ENCODE peak calls at places on chromosomes 4 and X, in seven cellular contexts. One of them, this sample, is unnamed. For H3K36me3, the result is how much of the 10 kb centered on the place peaks cover.

GRCh38 chr4:23889368-23889767 is 479 bp downstream of the PPARGC1A start:
- DNase-seq in Peyer's patch: no peak
- DNase-seq in testis: no peak
- DNase-seq in CD4-positive, CD25-positive, alpha-beta regulatory T cell: no peak
- DNase-seq in A673: no peak
- DNase-seq in IMR-90: no peak
- DNase-seq in astrocyte: no peak
- DNase-seq in this sample: no peak

GRCh38 chrX:9842541-9842940 is 56.3 kb downstream of the SHROOM2 start:
- DNase-seq in CD4-positive, CD25-positive, alpha-beta regulatory T cell: no peak
- DNase-seq in A673: no peak
- DNase-seq in testis: no peak
- DNase-seq in Peyer's patch: no peak
- DNase-seq in IMR-90: no peak
- DNase-seq in astrocyte: no peak
- DNase-seq in this sample: no peak

GRCh38 chrX:111103246-111103645 is 7.3 kb downstream of the PAK3 start:
- DNase-seq in A673: no peak
- DNase-seq in Peyer's patch: no peak
- DNase-seq in CD4-positive, CD25-positive, alpha-beta regulatory T cell: no peak
- DNase-seq in testis: peak
- DNase-seq in IMR-90: no peak
- DNase-seq in astrocyte: no peak
- DNase-seq in this sample: no peak

GRCh38 chrX:55839480-55839879 is 121.9 kb downstream of the RRAGB start:
- DNase-seq in astrocyte: no peak
- DNase-seq in Peyer's patch: peak
- DNase-seq in CD4-positive, CD25-positive, alpha-beta regulatory T cell: no peak
- DNase-seq in IMR-90: no peak
- DNase-seq in A673: no peak
- DNase-seq in testis: no peak
- DNase-seq in this sample: no peak

GRCh38 chrX:39984191-39984956 is 113.4 kb downstream of the BCOR start:
- DNase-seq in Peyer's patch: no peak
- DNase-seq in testis: no peak
- DNase-seq in CD4-positive, CD25-positive, alpha-beta regulatory T cell: no peak
- DNase-seq in IMR-90: peak
- DNase-seq in A673: no peak
- DNase-seq in astrocyte: peak
- DNase-seq in this sample: no peak

GRCh38 chrX:1511829-1512228 is 25.2 kb downstream of the P2RY8 start:
- DNase-seq in IMR-90: no peak
- DNase-seq in astrocyte: no peak
- DNase-seq in CD4-positive, CD25-positive, alpha-beta regulatory T cell: no peak
- DNase-seq in Peyer's patch: no peak
- DNase-seq in A673: no peak
- DNase-seq in testis: no peak
- DNase-seq in this sample: no peak

GRCh38 chrX:64204701-64205440 is 637 bp downstream of the AMER1 start:
- DNase-seq in IMR-90: peak
- DNase-seq in testis: peak
- DNase-seq in CD4-positive, CD25-positive, alpha-beta regulatory T cell: no peak
- DNase-seq in A673: peak
- DNase-seq in Peyer's patch: peak
- DNase-seq in astrocyte: peak
- DNase-seq in this sample: no peak

GRCh38 chrX:118644378-118644777 is 83.0 kb upstream of the IL13RA1 start:
- DNase-seq in testis: no peak
- DNase-seq in astrocyte: peak
- DNase-seq in IMR-90: peak
- DNase-seq in Peyer's patch: no peak
- DNase-seq in A673: peak
- DNase-seq in CD4-positive, CD25-positive, alpha-beta regulatory T cell: no peak
- DNase-seq in this sample: no peak

GRCh38 chr4:18291981-18292380 is 270.4 kb upstream of the LCORL start:
- DNase-seq in A673: no peak
- DNase-seq in testis: no peak
- DNase-seq in IMR-90: no peak
- DNase-seq in CD4-positive, CD25-positive, alpha-beta regulatory T cell: no peak
- DNase-seq in astrocyte: no peak
- DNase-seq in Peyer's patch: no peak
- DNase-seq in this sample: no peak

GRCh38 chr4:156764145-156764544 is 207.5 kb downstream of the PDGFC start:
- DNase-seq in astrocyte: peak
- DNase-seq in IMR-90: no peak
- DNase-seq in Peyer's patch: no peak
- DNase-seq in CD4-positive, CD25-positive, alpha-beta regulatory T cell: no peak
- DNase-seq in testis: no peak
- DNase-seq in A673: peak
- DNase-seq in this sample: no peak

GRCh38 chr4:107349266-107349665 is 313.2 kb upstream of the DKK2 start:
- DNase-seq in IMR-90: no peak
- DNase-seq in CD4-positive, CD25-positive, alpha-beta regulatory T cell: no peak
- DNase-seq in astrocyte: peak
- DNase-seq in Peyer's patch: no peak
- DNase-seq in testis: no peak
- DNase-seq in A673: peak
- DNase-seq in this sample: no peak

GRCh38 chr4:78372282-78372988 is 179.1 kb upstream of the ANXA3 start:
- DNase-seq in CD4-positive, CD25-positive, alpha-beta regulatory T cell: no peak
- DNase-seq in astrocyte: no peak
- DNase-seq in testis: no peak
- DNase-seq in A673: no peak
- DNase-seq in Peyer's patch: no peak
- DNase-seq in IMR-90: no peak
- DNase-seq in this sample: no peak

GRCh38 chr4:129167640-129168260 is 71.8 kb downstream of the C4orf33 start:
- DNase-seq in Peyer's patch: no peak
- DNase-seq in IMR-90: peak
- DNase-seq in astrocyte: no peak
- DNase-seq in A673: no peak
- DNase-seq in testis: no peak
- DNase-seq in CD4-positive, CD25-positive, alpha-beta regulatory T cell: no peak
- DNase-seq in this sample: no peak

GRCh38 chr4:99803702-99804101 is 12.9 kb upstream of the DAPP1 start:
- DNase-seq in astrocyte: no peak
- DNase-seq in Peyer's patch: no peak
- DNase-seq in A673: no peak
- DNase-seq in IMR-90: no peak
- DNase-seq in testis: no peak
- DNase-seq in CD4-positive, CD25-positive, alpha-beta regulatory T cell: no peak
- DNase-seq in this sample: no peak

GRCh38 chrX:39802354-39802753 is 295.4 kb downstream of the BCOR start:
- DNase-seq in A673: peak
- DNase-seq in testis: no peak
- DNase-seq in IMR-90: no peak
- DNase-seq in Peyer's patch: no peak
- DNase-seq in CD4-positive, CD25-positive, alpha-beta regulatory T cell: no peak
- DNase-seq in astrocyte: no peak
- DNase-seq in this sample: no peak

GRCh38 chr4:88759039-88759631 is 61.5 kb upstream of the NAP1L5 start:
- DNase-seq in IMR-90: peak
- DNase-seq in astrocyte: peak
- DNase-seq in CD4-positive, CD25-positive, alpha-beta regulatory T cell: no peak
- DNase-seq in Peyer's patch: no peak
- DNase-seq in A673: peak
- DNase-seq in testis: peak
- DNase-seq in this sample: no peak

GRCh38 chr4:39346856-39347519 is 19.2 kb downstream of the RFC1 start:
- DNase-seq in IMR-90: no peak
- DNase-seq in testis: no peak
- DNase-seq in astrocyte: no peak
- DNase-seq in A673: no peak
- DNase-seq in CD4-positive, CD25-positive, alpha-beta regulatory T cell: no peak
- DNase-seq in Peyer's patch: no peak
- DNase-seq in this sample: no peak

GRCh38 chr4:30756553-30756952 is 36.4 kb downstream of the PCDH7 start:
- DNase-seq in IMR-90: no peak
- DNase-seq in astrocyte: no peak
- DNase-seq in testis: no peak
- DNase-seq in A673: no peak
- DNase-seq in CD4-positive, CD25-positive, alpha-beta regulatory T cell: no peak
- DNase-seq in Peyer's patch: no peak
- DNase-seq in this sample: no peak

GRCh38 chrX:72297953-72298730 is 7.6 kb downstream of the CITED1 start:
- DNase-seq in IMR-90: no peak
- DNase-seq in CD4-positive, CD25-positive, alpha-beta regulatory T cell: no peak
- DNase-seq in A673: peak
- DNase-seq in Peyer's patch: no peak
- DNase-seq in astrocyte: no peak
- DNase-seq in testis: no peak
- DNase-seq in this sample: no peak

GRCh38 chr4:142452132-142452855 is 393.8 kb downstream of the INPP4B start:
- DNase-seq in A673: no peak
- DNase-seq in astrocyte: peak
- DNase-seq in CD4-positive, CD25-positive, alpha-beta regulatory T cell: no peak
- DNase-seq in Peyer's patch: no peak
- DNase-seq in IMR-90: peak
- DNase-seq in testis: no peak
- DNase-seq in this sample: no peak

GRCh38 chr4:40840985-40841571 is 91.3 kb downstream of the NSUN7 start:
- DNase-seq in A673: peak
- DNase-seq in Peyer's patch: peak
- DNase-seq in testis: peak
- DNase-seq in astrocyte: peak
- DNase-seq in IMR-90: peak
- DNase-seq in CD4-positive, CD25-positive, alpha-beta regulatory T cell: peak
- DNase-seq in this sample: peak

GRCh38 chr4:186481998-186482790 is 73.2 kb downstream of the MTNR1A start:
- DNase-seq in Peyer's patch: no peak
- DNase-seq in CD4-positive, CD25-positive, alpha-beta regulatory T cell: no peak
- DNase-seq in A673: no peak
- DNase-seq in astrocyte: no peak
- DNase-seq in IMR-90: no peak
- DNase-seq in testis: no peak
- DNase-seq in this sample: no peak

GRCh38 chr4:7759221-7759620 is 180.4 kb downstream of the AFAP1 start:
- DNase-seq in astrocyte: no peak
- DNase-seq in Peyer's patch: no peak
- DNase-seq in IMR-90: no peak
- DNase-seq in A673: peak
- DNase-seq in CD4-positive, CD25-positive, alpha-beta regulatory T cell: peak
- DNase-seq in testis: no peak
- DNase-seq in this sample: peak

DNA sequence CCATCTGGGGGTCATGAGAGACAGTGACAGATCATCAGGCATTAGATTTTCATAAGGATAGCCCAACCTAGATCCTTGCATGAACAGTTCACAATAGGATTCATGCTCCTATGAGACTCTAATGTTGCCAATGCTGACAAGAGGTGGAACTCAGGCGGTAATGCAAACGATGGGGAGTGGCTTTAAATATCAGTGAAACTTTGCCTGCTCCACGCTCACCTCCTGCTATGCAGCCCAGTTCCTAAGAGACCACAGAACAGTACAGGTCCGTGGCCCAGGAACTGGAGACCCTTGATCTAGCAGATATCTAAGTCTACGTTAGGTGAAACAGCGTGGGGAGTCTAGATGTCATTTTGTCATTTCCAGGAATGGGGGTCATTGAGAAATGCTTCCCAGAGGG is 165.7 kb downstream of the OR13H1 start:
- DNase-seq in IMR-90: no peak
- DNase-seq in Peyer's patch: no peak
- DNase-seq in testis: no peak
- DNase-seq in CD4-positive, CD25-positive, alpha-beta regulatory T cell: no peak
- DNase-seq in astrocyte: no peak
- DNase-seq in A673: no peak
- DNase-seq in this sample: no peak
- H3K4me3 ChIP-seq in IMR-90: no peak
- H3K4me3 ChIP-seq in Peyer's patch: no peak
- H3K4me3 ChIP-seq in testis: no peak
- H3K4me3 ChIP-seq in CD4-positive, CD25-positive, alpha-beta regulatory T cell: no peak
- H3K4me3 ChIP-seq in astrocyte: no peak
- H3K4me3 ChIP-seq in A673: no peak
- H3K4me3 ChIP-seq in this sample: no peak

DNA sequence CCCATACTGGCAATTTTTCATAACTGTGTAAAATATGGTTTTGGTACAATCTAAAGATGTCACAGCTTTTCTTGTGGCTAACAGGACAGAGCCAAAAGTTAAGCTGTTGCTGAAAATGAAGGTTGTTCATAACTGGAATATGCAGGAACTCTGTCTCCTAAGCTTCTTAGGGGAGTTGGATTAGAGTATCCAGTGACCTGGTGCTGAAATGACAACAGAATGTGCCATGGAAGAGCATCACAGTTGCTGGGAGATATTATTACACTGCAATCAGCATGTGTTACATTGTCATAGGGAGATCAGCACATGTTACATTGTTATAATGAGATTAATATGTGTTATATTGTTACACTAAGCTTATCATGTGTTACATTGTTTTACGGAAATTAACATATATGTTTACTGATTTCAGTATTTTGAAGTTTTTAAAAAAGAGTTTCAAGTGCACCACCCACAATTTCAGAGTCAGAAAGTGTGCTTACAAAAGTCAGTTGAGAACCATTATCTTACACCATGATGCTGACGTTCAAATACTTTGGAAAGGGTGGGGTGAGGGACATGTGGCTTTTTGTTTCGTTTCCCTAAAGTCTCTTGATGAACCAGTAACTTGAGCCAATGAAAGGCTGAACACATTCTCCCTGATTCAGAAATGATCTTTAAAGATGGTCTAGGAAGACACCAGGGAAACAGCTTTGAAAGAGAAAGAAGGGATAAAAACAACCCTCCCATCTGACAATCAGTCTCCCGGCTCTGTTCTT is 113.3 kb downstream of the DRD5 start:
- DNase-seq in astrocyte: no peak
- DNase-seq in Peyer's patch: no peak
- DNase-seq in IMR-90: no peak
- DNase-seq in CD4-positive, CD25-positive, alpha-beta regulatory T cell: no peak
- DNase-seq in A673: no peak
- DNase-seq in testis: no peak
- DNase-seq in this sample: no peak
- H3K36me3 ChIP-seq in astrocyte: under half
- H3K36me3 ChIP-seq in Peyer's patch: under half
- H3K36me3 ChIP-seq in IMR-90: under half
- H3K36me3 ChIP-seq in CD4-positive, CD25-positive, alpha-beta regulatory T cell: under half
- H3K36me3 ChIP-seq in A673: under half
- H3K36me3 ChIP-seq in testis: under half
- H3K36me3 ChIP-seq in this sample: under half

DNA sequence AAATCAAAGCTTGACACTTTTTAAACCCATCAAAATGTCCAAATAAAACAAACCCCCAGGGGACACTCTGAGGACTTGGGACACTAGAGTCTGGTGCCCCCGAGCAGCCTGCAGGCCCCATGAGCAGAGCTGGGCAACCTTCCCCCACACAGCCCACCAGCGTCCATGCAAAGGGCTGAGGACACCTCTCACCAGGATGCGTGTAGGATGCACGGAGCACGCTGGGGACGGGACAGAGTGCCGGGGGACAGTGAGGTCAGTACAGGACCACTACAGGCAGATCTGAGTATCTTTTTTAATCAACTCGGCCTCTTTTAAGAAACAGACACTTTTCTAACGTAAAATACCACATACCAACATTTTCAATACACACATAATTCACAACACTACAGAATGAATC is 6.9 kb downstream of the GAK start:
- DNase-seq in CD4-positive, CD25-positive, alpha-beta regulatory T cell: no peak
- DNase-seq in testis: no peak
- DNase-seq in astrocyte: no peak
- DNase-seq in IMR-90: no peak
- DNase-seq in A673: no peak
- DNase-seq in Peyer's patch: no peak
- DNase-seq in this sample: no peak
- H3K4me3 ChIP-seq in CD4-positive, CD25-positive, alpha-beta regulatory T cell: no peak
- H3K4me3 ChIP-seq in testis: no peak
- H3K4me3 ChIP-seq in astrocyte: no peak
- H3K4me3 ChIP-seq in IMR-90: no peak
- H3K4me3 ChIP-seq in A673: no peak
- H3K4me3 ChIP-seq in Peyer's patch: no peak
- H3K4me3 ChIP-seq in this sample: no peak

GRCh38 chr4:68338625-68339024 is 11.3 kb downstream of the YTHDC1 start:
- DNase-seq in IMR-90: no peak
- DNase-seq in CD4-positive, CD25-positive, alpha-beta regulatory T cell: no peak
- DNase-seq in testis: no peak
- DNase-seq in astrocyte: no peak
- DNase-seq in A673: no peak
- DNase-seq in Peyer's patch: no peak
- DNase-seq in this sample: no peak
- H3K36me3 ChIP-seq in IMR-90: under half
- H3K36me3 ChIP-seq in CD4-positive, CD25-positive, alpha-beta regulatory T cell: half or more
- H3K36me3 ChIP-seq in testis: under half
- H3K36me3 ChIP-seq in astrocyte: under half
- H3K36me3 ChIP-seq in A673: under half
- H3K36me3 ChIP-seq in Peyer's patch: under half
- H3K36me3 ChIP-seq in this sample: under half